ENCODE peak calls at places on chromosomes 2 and 18, in six cellular contexts. M is IMR-90, W is endothelial cell of umbilical vein, F is neuronal stem cell, P is adipocyte, G is endodermal cell. V is an unnamed sample.

GRCh38 chr2:30230479-30230854 is 867 bp upstream of the LBH start:
- DNase-seq in G (peak), P (peak), M (peak), W (peak), F (no peak), V (no peak)

GRCh38 chr2:234322766-234323465 is 174.0 kb downstream of the ARL4C start:
- DNase-seq in W (no peak), F (no peak), P (no peak), G (no peak), M (no peak), V (no peak)

GRCh38 chr2:177291701-177292100 is 27.2 kb upstream of the NFE2L2 start:
- DNase-seq in W (no peak), F (no peak), G (no peak), M (no peak), P (no peak), V (no peak)

GRCh38 chr2:234533631-234534030 is 36.8 kb upstream of the ARL4C start:
- DNase-seq in W (no peak), F (no peak), G (no peak), M (no peak), P (no peak), V (no peak)

GRCh38 chr2:188695953-188696352 is 278.2 kb upstream of the COL3A1 start:
- DNase-seq in P (peak), W (no peak), F (no peak), G (no peak), M (peak), V (peak)

GRCh38 chr2:81412681-81413080 is 1108.1 kb upstream of the LRRTM1 start:
- DNase-seq in P (no peak), G (no peak), M (no peak), F (no peak), W (no peak), V (no peak)

GRCh38 chr18:23331091-23331920 is 121.8 kb upstream of the RIOK3 start:
- DNase-seq in G (peak), F (no peak), P (no peak), M (no peak), W (no peak), V (peak)

GRCh38 chr2:226994775-226995174 is 158.9 kb downstream of the RHBDD1 start:
- DNase-seq in F (no peak), M (no peak), W (no peak), P (no peak), G (no peak), V (no peak)

GRCh38 chr2:98985905-98986666 is 50.1 kb upstream of the CRACDL start:
- DNase-seq in G (no peak), M (no peak), P (no peak), F (no peak), W (peak), V (peak)

GRCh38 chr2:239118675-239119211 is 270.9 kb downstream of the TWIST2 start:
- DNase-seq in M (no peak), F (no peak), W (no peak), G (no peak), P (no peak), V (no peak)

GRCh38 chr2:120699292-120699691 is 36.4 kb upstream of the GLI2 start:
- DNase-seq in G (peak), P (no peak), W (no peak), M (no peak), F (no peak), V (no peak)

GRCh38 chr2:193703411-193703810 is 1508.7 kb upstream of the TMEFF2 start:
- DNase-seq in F (no peak), P (no peak), M (no peak), G (no peak), W (no peak), V (no peak)

GRCh38 chr2:17309186-17309585 is 209.1 kb downstream of the RAD51AP2 start:
- DNase-seq in F (no peak), G (no peak), M (no peak), P (peak), W (no peak), V (no peak)

GRCh38 chr18:49851624-49852023 is 38.3 kb upstream of the ACAA2 start:
- DNase-seq in W (no peak), P (no peak), M (no peak), G (no peak), F (no peak), V (no peak)

GRCh38 chr2:31969178-31969577 is 41.6 kb downstream of the MEMO1 start:
- DNase-seq in P (no peak), M (no peak), F (no peak), W (no peak), G (no peak), V (no peak)

GRCh38 chr2:208266641-208267335 is 733 bp downstream of the PIKFYVE start:
- DNase-seq in G (no peak), F (no peak), P (no peak), M (peak), W (peak), V (peak)

GRCh38 chr2:100276716-100277115 is 45.6 kb downstream of the LONRF2 start:
- DNase-seq in W (no peak), F (no peak), G (no peak), M (no peak), P (no peak), V (no peak)

GRCh38 chr2:15889800-15890498 is 50.4 kb upstream of the MYCN start:
- DNase-seq in F (no peak), G (no peak), W (no peak), P (no peak), M (no peak), V (no peak)

GRCh38 chr2:122519366-122519765 is 763.9 kb downstream of the TSN start:
- DNase-seq in P (no peak), W (no peak), M (no peak), F (no peak), G (no peak), V (no peak)

GRCh38 chr18:37577051-37577611 is 11.5 kb upstream of the CELF4 start:
- DNase-seq in P (no peak), W (no peak), G (peak), M (no peak), F (no peak), V (no peak)

GRCh38 chr2:2706306-2706705 is 375.2 kb upstream of the MYT1L start:
- DNase-seq in W (no peak), G (no peak), P (no peak), M (no peak), F (no peak), V (no peak)

GRCh38 chr2:69946351-69947077 is 14.9 kb downstream of the ASPRV1 start:
- DNase-seq in G (no peak), P (peak), F (no peak), W (peak), M (peak), V (peak)

GRCh38 chr2:147374410-147374811 is 470.4 kb upstream of the ACVR2A start:
- DNase-seq in G (no peak), M (no peak), P (no peak), F (no peak), W (no peak), V (no peak)

GRCh38 chr2:197674060-197674459 is 1.3 kb downstream of the RFTN2 start:
- DNase-seq in F (no peak), W (no peak), M (no peak), G (no peak), P (peak), V (no peak)

GRCh38 chr2:181683518-181684453 is 3.5 kb upstream of the NEUROD1 start:
- DNase-seq in P (peak), F (peak), M (peak), G (peak), W (no peak), V (peak)

GRCh38 chr2:178195390-178196166 is 1.3 kb downstream of the OSBPL6 start:
- DNase-seq in W (no peak), M (no peak), G (no peak), P (no peak), F (no peak), V (no peak)

GRCh38 chr2:100359576-100359975 is 37.3 kb upstream of the LONRF2 start:
- DNase-seq in P (no peak), M (peak), G (no peak), F (no peak), W (no peak), V (peak)

GRCh38 chr2:208359632-208359986 is 47.0 kb upstream of the PTH2R start:
- DNase-seq in P (no peak), G (peak), M (no peak), W (no peak), F (no peak), V (no peak)

GRCh38 chr2:152647417-152648010 is 69.7 kb downstream of the PRPF40A start:
- DNase-seq in M (peak), P (peak), G (no peak), W (peak), F (no peak), V (no peak)

GRCh38 chr2:65662654-65663432 is 230.4 kb upstream of the SPRED2 start:
- DNase-seq in M (peak), F (no peak), G (no peak), P (peak), W (no peak), V (peak)

GRCh38 chr2:128327180-128327964 is 8.7 kb upstream of the HS6ST1 start:
- DNase-seq in P (no peak), F (no peak), W (no peak), M (no peak), G (peak), V (no peak)

GRCh38 chr2:216335252-216335651 is 37.0 kb downstream of the MARCHF4 start:
- DNase-seq in W (no peak), F (no peak), G (no peak), M (no peak), P (no peak), V (no peak)

GRCh38 chr2:216341151-216341550 is 31.1 kb downstream of the MARCHF4 start:
- DNase-seq in F (no peak), P (peak), M (peak), G (no peak), W (no peak), V (no peak)

GRCh38 chr2:216343221-216343985 is 28.9 kb downstream of the MARCHF4 start:
- DNase-seq in W (no peak), P (peak), G (no peak), M (no peak), F (no peak), V (no peak)

GRCh38 chr2:216340280-216340631 is 32.0 kb downstream of the MARCHF4 start:
- DNase-seq in W (no peak), M (no peak), F (no peak), G (no peak), P (no peak), V (no peak)

DNA sequence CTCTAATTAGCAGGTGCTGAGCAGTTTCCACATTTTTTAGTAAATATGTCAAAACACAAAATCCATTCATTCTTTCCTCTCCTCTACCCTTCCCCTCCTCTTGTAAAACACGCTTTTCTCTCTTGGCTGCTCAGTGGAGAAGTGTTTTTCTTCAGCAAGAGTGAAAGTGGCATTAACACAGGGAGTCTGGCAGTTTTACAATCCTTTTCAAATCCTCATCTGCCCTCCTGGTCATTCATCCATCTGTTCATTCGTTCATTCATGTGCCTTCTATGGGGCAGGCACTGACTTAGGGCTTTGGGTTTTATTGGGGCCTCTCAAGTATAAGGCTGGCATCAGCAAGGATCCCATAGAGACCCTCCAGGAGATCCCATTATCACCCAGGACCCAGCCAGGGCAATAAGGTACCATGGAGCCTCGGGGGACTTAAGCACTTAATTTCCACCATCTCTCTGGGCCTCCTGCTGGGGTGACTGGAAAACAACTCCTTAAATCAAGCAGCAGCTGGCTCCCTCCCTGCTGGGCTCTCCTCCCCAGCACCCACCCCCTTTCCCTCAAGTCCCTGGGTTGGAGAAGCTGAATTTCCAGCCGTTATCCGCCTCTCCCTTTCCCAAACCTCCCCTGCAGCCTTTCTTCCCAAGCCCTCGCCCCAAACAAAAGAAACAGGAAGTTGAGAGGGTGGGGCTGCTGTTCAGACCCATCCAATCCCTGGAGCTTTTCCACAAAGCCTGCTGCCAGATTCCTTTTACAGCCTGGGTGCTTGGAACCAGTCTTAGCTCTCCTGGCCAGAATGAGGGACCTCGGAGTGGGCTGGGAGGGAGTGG is 32.6 kb downstream of the MARCHF4 start:
- DNase-seq in W (peak), F (peak), G (peak), P (peak), M (peak), V (no peak)
- H3K9ac ChIP-seq in W (no peak), F (no peak), G (no peak), P (peak), M (peak), V (no peak)

GRCh38 chr2:26848336-26849055 is 564 bp downstream of the DPYSL5 start:
- DNase-seq in G (peak), P (peak), F (peak), W (no peak), M (no peak), V (peak)

GRCh38 chr2:26847663-26848335 is at the start of gene DPYSL5:
- DNase-seq in G (peak), P (peak), M (no peak), W (no peak), F (peak), V (no peak)

GRCh38 chr2:26845021-26845420 is 2.9 kb upstream of the DPYSL5 start:
- DNase-seq in G (no peak), F (no peak), M (no peak), P (no peak), W (no peak), V (no peak)

GRCh38 chr2:26846881-26847662 is 860 bp upstream of the DPYSL5 start:
- DNase-seq in W (no peak), P (no peak), F (peak), M (no peak), G (no peak), V (no peak)

GRCh38 chr2:26846334-26846863 is 1.5 kb upstream of the DPYSL5 start:
- DNase-seq in P (peak), F (peak), G (peak), M (peak), W (peak), V (peak)
- H3K4me3 ChIP-seq in P (no peak), F (peak), G (peak), M (no peak), W (no peak), V (no peak)

GRCh38 chr18:10736984-10737383 is 211.2 kb downstream of the NAPG start:
- DNase-seq in W (no peak), P (no peak), G (peak), M (no peak), F (no peak), V (no peak)

GRCh38 chr18:10727477-10727876 is 201.7 kb downstream of the NAPG start:
- DNase-seq in M (peak), G (no peak), F (no peak), P (peak), W (no peak), V (no peak)

DNA sequence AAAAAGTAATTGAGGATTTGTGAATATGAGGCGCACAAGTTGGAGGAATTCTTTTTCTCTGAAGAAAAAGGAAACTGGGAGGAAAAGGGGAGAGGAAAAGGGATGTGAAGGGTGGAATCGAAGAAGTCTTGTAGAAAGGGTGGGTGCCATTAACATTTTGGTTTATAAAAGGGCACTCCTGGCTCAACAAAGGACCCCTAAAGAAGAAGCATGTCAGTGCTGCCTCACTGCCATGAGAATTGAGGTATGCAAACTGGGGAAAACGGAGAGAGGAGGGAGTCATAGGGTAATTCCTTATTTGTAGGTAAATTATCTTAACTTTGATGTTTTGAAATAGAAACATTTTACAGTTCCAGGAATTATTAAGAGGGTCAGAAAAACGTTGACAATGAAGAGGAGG is 207.2 kb downstream of the NAPG start:
- DNase-seq in G (no peak), P (no peak), M (no peak), F (no peak), W (no peak), V (no peak)
- H3K9ac ChIP-seq in G (no peak), P (no peak), M (no peak), F (no peak), W (no peak), V (no peak)

DNA sequence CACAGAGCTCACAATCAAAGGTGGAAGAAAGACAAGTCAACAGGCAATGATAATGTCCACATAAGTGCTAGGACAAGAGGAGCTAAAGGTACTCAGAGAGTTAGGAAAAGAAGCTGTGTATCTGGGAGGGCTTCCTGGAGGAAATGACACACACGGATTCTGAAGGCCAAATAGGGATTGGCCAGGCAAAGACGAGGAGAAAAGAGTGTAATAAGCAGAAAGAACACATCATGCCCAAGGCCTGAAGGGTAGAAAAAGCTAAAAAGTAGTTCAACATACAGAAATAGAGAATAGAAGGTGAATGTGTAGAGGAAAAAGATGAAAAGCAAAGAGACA is 36.2 kb downstream of the VIT start:
- DNase-seq in G (no peak), W (no peak), M (no peak), P (no peak), F (no peak), V (no peak)
- H3K4me3 ChIP-seq in G (no peak), W (no peak), M (no peak), P (no peak), F (no peak), V (no peak)

GRCh38 chr2:224084266-224084892 is 45.3 kb upstream of the SERPINE2 start:
- DNase-seq in M (no peak), W (no peak), P (no peak), G (no peak), F (no peak), V (no peak)

GRCh38 chr2:224085246-224085645 is 46.2 kb upstream of the SERPINE2 start:
- DNase-seq in M (peak), F (no peak), P (peak), W (no peak), G (no peak), V (peak)

GRCh38 chr2:224083631-224084030 is 44.5 kb upstream of the SERPINE2 start:
- DNase-seq in M (no peak), P (no peak), G (no peak), W (no peak), F (no peak), V (no peak)

GRCh38 chr2:224086226-224086911 is 47.3 kb upstream of the SERPINE2 start:
- DNase-seq in F (no peak), M (peak), P (peak), W (peak), G (no peak), V (peak)

DNA sequence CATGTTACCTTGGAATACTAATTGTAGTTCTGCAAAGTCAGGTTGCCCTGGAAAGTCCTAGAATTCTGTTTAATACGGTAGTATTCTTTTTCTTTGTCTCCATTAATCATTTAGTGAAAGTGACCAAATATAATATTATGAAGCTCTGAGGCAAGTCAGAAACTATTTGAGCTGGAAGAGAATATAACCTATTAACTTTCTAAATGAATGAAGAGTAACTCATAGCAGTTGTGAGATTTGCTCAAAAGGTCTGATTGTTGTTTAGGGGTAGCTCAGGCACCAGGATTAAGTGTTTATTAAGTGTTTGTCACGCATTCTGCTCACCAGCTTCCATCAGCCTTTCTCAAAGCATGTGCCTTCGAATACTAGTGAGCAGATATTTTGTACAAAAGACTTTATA is 46.7 kb upstream of the SERPINE2 start:
- DNase-seq in G (no peak), M (no peak), W (no peak), P (no peak), F (no peak), V (no peak)
- H3K9ac ChIP-seq in G (no peak), M (no peak), W (no peak), P (peak), F (no peak), V (no peak)

GRCh38 chr2:223998983-223999382 is 40.1 kb downstream of the SERPINE2 start:
- DNase-seq in F (no peak), P (no peak), M (no peak), G (no peak), W (no peak), V (no peak)
- H3K4me3 ChIP-seq in F (no peak), P (no peak), M (no peak), G (no peak), W (no peak), V (no peak)